ENCODE peak calls at places on chromosomes 11 and 22, in five cellular contexts. I is right atrium auricular region; A is ovary; D is Peyer's patch; K is CD8-positive, alpha-beta memory T cell. W is an unnamed sample.
A peak's percentile ranks its signal among the peaks of the same experiment; 100 is the strongest.

GRCh38 chr22:16949561-16949960 is 58.5 kb downstream of the GAB4 start:
- DNase-seq in I (no peak), A (no peak), D (no peak), K (no peak), W (no peak)

GRCh38 chr11:112961146-112961668 is at the start of gene NCAM1:
- DNase-seq in I (peak; percentile 85), A (peak; percentile 88), D (peak; percentile 63), K (no peak), W (peak; percentile 52)

GRCh38 chr11:1155274-1155693 is 2.5 kb upstream of the MUC5AC start:
- DNase-seq in I (no peak), A (no peak), D (no peak), K (no peak), W (no peak)

GRCh38 chr11:291281-292210 is 2.6 kb downstream of the PGGHG start:
- DNase-seq in I (no peak), A (no peak), D (peak; percentile 47), K (no peak), W (peak; percentile 41)

GRCh38 chr11:118051611-118052461 is 25.0 kb upstream of the TMPRSS4 start:
- DNase-seq in I (no peak), A (no peak), D (peak; percentile 81), K (peak; percentile 86), W (no peak)

GRCh38 chr11:88656960-88657738 is 319.6 kb upstream of the CTSC start:
- DNase-seq in I (no peak), A (no peak), D (no peak), K (no peak), W (no peak)

GRCh38 chr22:46600397-46600796 is 19.8 kb upstream of the GRAMD4 start:
- DNase-seq in I (no peak), A (no peak), D (no peak), K (no peak), W (no peak)

GRCh38 chr22:26182723-26183122 is 13.5 kb downstream of the SEZ6L start:
- DNase-seq in I (no peak), A (no peak), D (no peak), K (no peak), W (no peak)

GRCh38 chr22:26435327-26436093 is 6.5 kb downstream of the ASPHD2 start:
- DNase-seq in I (no peak), A (no peak), D (no peak), K (no peak), W (no peak)

GRCh38 chr11:121591405-121592033 is 138.8 kb upstream of the SORL1-AS1 start:
- DNase-seq in I (peak; percentile 75), A (peak; percentile 60), D (peak; percentile 87), K (peak; percentile 65), W (no peak)

GRCh38 chr11:128342511-128343133 is 244.7 kb downstream of the ETS1 start:
- DNase-seq in I (peak; percentile 66), A (no peak), D (peak; percentile 84), K (peak; percentile 55), W (peak; percentile 72)

GRCh38 chr22:34866081-34866480 is 199.9 kb upstream of the ISX start:
- DNase-seq in I (no peak), A (no peak), D (no peak), K (no peak), W (no peak)

GRCh38 chr11:120801801-120802689 is 221.9 kb upstream of the TBCEL start:
- DNase-seq in I (peak; percentile 71), A (peak; percentile 60), D (peak; percentile 79), K (peak; percentile 16), W (peak; percentile 53)

GRCh38 chr11:65290448-65291165 is 24.1 kb upstream of the CDC42EP2 start:
- DNase-seq in I (peak; percentile 97), A (peak; percentile 95), D (peak; percentile 88), K (no peak), W (peak; percentile 91)

GRCh38 chr22:24554316-24555159 is at the start of gene GUCD1:
- DNase-seq in I (no peak), A (peak; percentile 26), D (peak; percentile 65), K (peak; percentile 13), W (peak; percentile 54)

GRCh38 chr22:28299760-28300159 is 379.9 kb downstream of the TTC28 start:
- DNase-seq in I (peak; percentile 61), A (peak; percentile 32), D (no peak), K (no peak), W (no peak)

GRCh38 chr11:124445646-124446139 is at the start of gene OR8B8:
- DNase-seq in I (no peak), A (no peak), D (no peak), K (no peak), W (no peak)

GRCh38 chr11:102637731-102638130 is 12.6 kb upstream of the MMP20 start:
- DNase-seq in I (no peak), A (no peak), D (no peak), K (no peak), W (no peak)

GRCh38 chr11:126498281-126498680 is 142.8 kb downstream of the ST3GAL4 start:
- DNase-seq in I (no peak), A (no peak), D (no peak), K (no peak), W (no peak)
- H3K4me1 ChIP-seq in I (no peaks in the 10 kb centered on the region), A (no peaks in the 10 kb centered on the region), D (no peaks in the 10 kb centered on the region), K (no peaks in the 10 kb centered on the region), W (no peaks in the 10 kb centered on the region)

GRCh38 chr22:50257451-50258360 is 3.8 kb downstream of the MAPK12 start:
- DNase-seq in I (no peak), A (no peak), D (no peak), K (no peak), W (no peak)

GRCh38 chr22:50260434-50260800 is 1.1 kb downstream of the MAPK12 start:
- DNase-seq in I (no peak), A (no peak), D (no peak), K (no peak), W (no peak)

GRCh38 chr22:50259302-50259701 is 2.2 kb downstream of the MAPK12 start:
- DNase-seq in I (no peak), A (no peak), D (no peak), K (no peak), W (no peak)

GRCh38 chr22:50256936-50257440 is 4.5 kb downstream of the MAPK12 start:
- DNase-seq in I (no peak), A (no peak), D (no peak), K (no peak), W (no peak)

GRCh38 chr22:50258361-50259292 is 2.9 kb downstream of the MAPK12 start:
- DNase-seq in I (no peak), A (no peak), D (no peak), K (no peak), W (no peak)
- H3K9me3 ChIP-seq in I (no peaks in the 10 kb centered on the region), A (no peaks in the 10 kb centered on the region), D (no peaks in the 10 kb centered on the region), K (no peaks in the 10 kb centered on the region), W (no peaks in the 10 kb centered on the region)

DNA sequence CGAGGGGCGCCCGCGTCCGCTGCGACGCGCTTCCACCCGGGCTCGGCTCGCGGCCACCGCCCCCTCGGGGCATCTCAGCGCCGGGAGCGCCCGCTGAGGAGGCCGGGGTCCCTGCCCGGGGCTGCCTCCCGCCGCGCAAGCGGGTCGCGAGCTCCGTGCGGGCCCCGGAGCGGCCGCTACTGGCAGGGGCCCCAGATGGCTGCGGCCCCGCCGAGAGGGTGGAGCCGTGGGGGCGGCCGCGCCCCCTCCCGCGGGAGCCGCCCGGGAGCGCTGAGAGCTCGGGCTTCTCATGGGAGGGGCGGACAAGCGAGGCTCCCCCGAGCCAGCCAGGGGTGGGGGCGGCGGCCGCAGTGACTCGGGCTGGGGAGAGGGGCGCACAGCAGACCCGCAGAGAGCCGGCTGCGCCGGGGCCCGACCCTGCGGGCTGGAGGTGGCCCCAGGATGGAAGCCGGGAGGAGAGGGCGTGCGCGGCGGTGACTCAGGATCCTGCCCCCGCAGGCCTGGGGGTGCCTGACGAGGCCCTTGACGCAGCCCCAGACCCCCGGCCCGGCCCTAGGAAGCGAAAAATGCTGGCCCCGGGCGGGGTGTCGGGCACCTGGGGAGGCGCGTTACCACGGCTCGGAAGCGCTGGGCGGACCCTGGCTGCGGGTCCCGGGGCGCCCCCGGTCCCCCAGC is 606 bp upstream of the ZFTA start:
- DNase-seq in I (peak; percentile 61), A (peak; percentile 38), D (peak; percentile 58), K (peak; percentile 32), W (peak; percentile 52)
- H3K4me1 ChIP-seq in I (no peaks in the 10 kb centered on the region), A (peaks cover 19% of the 10 kb centered on the region), D (peaks cover 6% of the 10 kb centered on the region), K (peaks cover 8% of the 10 kb centered on the region), W (peaks cover 15% of the 10 kb centered on the region)

GRCh38 chr11:122822241-122822640 is 16.1 kb upstream of the CRTAM start:
- DNase-seq in I (no peak), A (no peak), D (no peak), K (no peak), W (no peak)

GRCh38 chr11:122820158-122820557 is 18.1 kb upstream of the CRTAM start:
- DNase-seq in I (no peak), A (no peak), D (no peak), K (no peak), W (no peak)

GRCh38 chr11:122823564-122823963 is 14.7 kb upstream of the CRTAM start:
- DNase-seq in I (no peak), A (no peak), D (no peak), K (no peak), W (no peak)
- H3K9me3 ChIP-seq in I (peaks cover 10% of the 10 kb centered on the region), A (no peaks in the 10 kb centered on the region), D (no peaks in the 10 kb centered on the region), K (peaks cover 6% of the 10 kb centered on the region), W (no peaks in the 10 kb centered on the region)

GRCh38 chr22:48096411-48096810 is 1334.0 kb downstream of the TBC1D22A start:
- DNase-seq in I (no peak), A (no peak), D (peak; percentile 39), K (no peak), W (no peak)
- H3K4me1 ChIP-seq in I (no peaks in the 10 kb centered on the region), A (no peaks in the 10 kb centered on the region), D (no peaks in the 10 kb centered on the region), K (peaks cover 36% of the 10 kb centered on the region), W (no peaks in the 10 kb centered on the region)

DNA sequence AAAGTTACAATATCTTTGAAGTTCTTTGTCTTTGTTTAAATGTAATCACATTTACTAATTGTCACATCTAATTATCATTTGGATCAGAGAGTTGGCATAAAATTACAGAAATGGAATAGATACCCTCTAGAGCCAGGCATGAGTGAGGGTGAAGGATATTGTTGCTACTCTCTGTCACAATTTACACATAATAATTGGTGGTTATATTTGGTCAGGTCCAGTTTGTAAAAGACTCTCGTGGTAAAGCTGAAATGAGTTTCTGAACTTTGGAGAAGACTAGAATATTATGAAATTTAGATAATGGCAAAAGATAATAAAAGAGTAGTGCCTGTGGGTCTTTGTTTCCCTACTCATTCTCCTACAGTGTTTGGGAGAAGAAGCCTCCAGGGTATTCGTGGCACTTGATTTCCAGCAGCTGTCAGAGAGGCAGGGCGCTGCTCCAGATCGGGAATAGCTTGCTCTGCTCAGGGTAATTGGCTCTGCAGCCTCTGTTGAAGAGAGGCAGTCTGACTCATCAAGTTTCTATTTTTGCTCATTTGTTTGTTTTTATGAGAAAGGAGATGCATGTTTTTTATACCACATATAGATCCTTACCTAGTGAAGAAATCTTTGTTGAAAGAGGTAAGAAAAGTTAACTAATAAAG is 349.9 kb downstream of the CNTN5 start:
- DNase-seq in I (no peak), A (no peak), D (no peak), K (no peak), W (no peak)
- H3K9me3 ChIP-seq in I (no peaks in the 10 kb centered on the region), A (no peaks in the 10 kb centered on the region), D (no peaks in the 10 kb centered on the region), K (no peaks in the 10 kb centered on the region), W (no peaks in the 10 kb centered on the region)

DNA sequence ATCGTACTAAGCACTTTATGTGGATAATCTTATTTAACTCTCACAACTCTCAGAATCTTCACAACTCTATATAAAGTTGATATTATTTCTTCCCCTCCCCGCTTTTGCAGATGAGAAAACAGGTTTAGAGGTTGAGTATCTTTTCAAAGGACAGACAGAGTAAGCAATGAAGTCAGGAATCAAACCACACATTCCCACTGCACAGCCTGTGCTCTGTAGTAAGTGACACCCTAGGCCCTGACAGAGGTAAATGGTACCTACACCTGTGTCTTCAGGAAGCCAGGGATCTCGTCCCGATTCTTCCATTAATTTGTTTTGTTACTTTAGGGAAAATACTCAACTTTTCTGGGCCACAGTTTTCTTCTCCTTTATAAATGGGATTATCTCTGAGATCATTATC is 172.5 kb upstream of the MTMR2 start:
- DNase-seq in I (no peak), A (no peak), D (no peak), K (no peak), W (no peak)
- H3K4me1 ChIP-seq in I (no peaks in the 10 kb centered on the region), A (peaks cover 13% of the 10 kb centered on the region), D (peaks cover 5% of the 10 kb centered on the region), K (peaks cover 5% of the 10 kb centered on the region), W (peaks cover 42% of the 10 kb centered on the region)

GRCh38 chr11:37134637-37135036 is 536.6 kb upstream of the RAG2 start:
- DNase-seq in I (no peak), A (no peak), D (no peak), K (no peak), W (no peak)
- H3K9me3 ChIP-seq in I (peaks cover 3% of the 10 kb centered on the region), A (no peaks in the 10 kb centered on the region), D (no peaks in the 10 kb centered on the region), K (no peaks in the 10 kb centered on the region), W (no peaks in the 10 kb centered on the region)

W was measured in lower lobe of right lung.